ENCODE peak calls at places on chromosomes 1 and 21, in four cellular contexts. One of them, this sample, is unnamed.

GRCh38 chr1:23149110-23149509 is 19.5 kb downstream of the LUZP1 start:
- DNase-seq in stimulated activated CD8-positive, alpha-beta memory T cell treated with anti-CD3 and anti-CD28 coated beads, Interleukin-7, amount 100 ng/mL, for 24 hours: no peak
- DNase-seq in GM20000: no peak
- DNase-seq in hypothalamus: no peak
- DNase-seq in this sample: no peak

GRCh38 chr1:102098081-102098480 is 101.4 kb upstream of the OLFM3 start:
- DNase-seq in GM20000: no peak
- DNase-seq in hypothalamus: no peak
- DNase-seq in stimulated activated CD8-positive, alpha-beta memory T cell treated with anti-CD3 and anti-CD28 coated beads, Interleukin-7, amount 100 ng/mL, for 24 hours: no peak
- DNase-seq in this sample: no peak

GRCh38 chr1:220694866-220695382 is 4.8 kb downstream of the C1orf115 start:
- DNase-seq in hypothalamus: no peak
- DNase-seq in GM20000: no peak
- DNase-seq in stimulated activated CD8-positive, alpha-beta memory T cell treated with anti-CD3 and anti-CD28 coated beads, Interleukin-7, amount 100 ng/mL, for 24 hours: no peak
- DNase-seq in this sample: no peak

GRCh38 chr1:42700006-42700405 is 17.8 kb downstream of the YBX1 start:
- DNase-seq in hypothalamus: no peak
- DNase-seq in stimulated activated CD8-positive, alpha-beta memory T cell treated with anti-CD3 and anti-CD28 coated beads, Interleukin-7, amount 100 ng/mL, for 24 hours: no peak
- DNase-seq in GM20000: no peak
- DNase-seq in this sample: no peak

GRCh38 chr1:25672763-25673409 is 56.3 kb downstream of the MAN1C1 start:
- DNase-seq in GM20000: no peak
- DNase-seq in stimulated activated CD8-positive, alpha-beta memory T cell treated with anti-CD3 and anti-CD28 coated beads, Interleukin-7, amount 100 ng/mL, for 24 hours: no peak
- DNase-seq in hypothalamus: no peak
- DNase-seq in this sample: no peak

GRCh38 chr1:201386208-201386607 is 8.7 kb upstream of the TNNT2 start:
- DNase-seq in hypothalamus: no peak
- DNase-seq in GM20000: no peak
- DNase-seq in stimulated activated CD8-positive, alpha-beta memory T cell treated with anti-CD3 and anti-CD28 coated beads, Interleukin-7, amount 100 ng/mL, for 24 hours: no peak
- DNase-seq in this sample: no peak

GRCh38 chr1:224234017-224234416 is 51.0 kb downstream of the DEGS1 start:
- DNase-seq in stimulated activated CD8-positive, alpha-beta memory T cell treated with anti-CD3 and anti-CD28 coated beads, Interleukin-7, amount 100 ng/mL, for 24 hours: no peak
- DNase-seq in hypothalamus: no peak
- DNase-seq in GM20000: no peak
- DNase-seq in this sample: no peak

GRCh38 chr21:16535100-16535418 is 805.3 kb downstream of the USP25 start:
- DNase-seq in GM20000: no peak
- DNase-seq in hypothalamus: peak
- DNase-seq in stimulated activated CD8-positive, alpha-beta memory T cell treated with anti-CD3 and anti-CD28 coated beads, Interleukin-7, amount 100 ng/mL, for 24 hours: no peak
- DNase-seq in this sample: peak

This sample was measured in heart right ventricle.